ENCODE peak calls at places on chromosome 11, in five cellular contexts. C, Y, E, N and W are unnamed samples.

GRCh38 chr11:10674991-10675440 is 18.5 kb downstream of the IRAG1 start:
- DNase-seq in C (no peak), Y (no peak), E (no peak), N (no peak), W (no peak)

GRCh38 chr11:91946397-91947090 is 278.1 kb upstream of the FAT3 start:
- DNase-seq in C (no peak), Y (no peak), E (no peak), N (no peak), W (no peak)

GRCh38 chr11:124633355-124633754 is 10.7 kb downstream of the TBRG1 start:
- DNase-seq in C (peak), Y (no peak), E (no peak), N (no peak), W (peak)

GRCh38 chr11:15764948-15765347 is 591.4 kb downstream of the SOX6 start:
- DNase-seq in C (no peak), Y (no peak), E (no peak), N (no peak), W (no peak)

GRCh38 chr11:118152552-118153471 is at the start of gene SCN4B:
- DNase-seq in C (peak), Y (peak), E (no peak), N (peak), W (peak)

GRCh38 chr11:117610045-117610444 is 187.0 kb downstream of the DSCAML1 start:
- DNase-seq in C (peak), Y (no peak), E (no peak), N (no peak), W (peak)

GRCh38 chr11:27173545-27173944 is 132.9 kb downstream of the BBOX1 start:
- DNase-seq in C (no peak), Y (no peak), E (no peak), N (no peak), W (no peak)

GRCh38 chr11:106398396-106399074 is 321.1 kb downstream of the AASDHPPT start:
- DNase-seq in C (peak), Y (no peak), E (no peak), N (no peak), W (peak)

GRCh38 chr11:76704171-76704948 is 33.8 kb upstream of the LRRC32 start:
- DNase-seq in C (no peak), Y (no peak), E (no peak), N (no peak), W (no peak)

GRCh38 chr11:128424271-128424709 is 163.1 kb downstream of the ETS1 start:
- DNase-seq in C (no peak), Y (no peak), E (no peak), N (no peak), W (no peak)

GRCh38 chr11:30697032-30697431 is 110.9 kb upstream of the MPPED2 start:
- DNase-seq in C (no peak), Y (no peak), E (no peak), N (no peak), W (no peak)

GRCh38 chr11:70099578-70100282 is 21.6 kb downstream of the ANO1 start:
- DNase-seq in C (peak), Y (no peak), E (no peak), N (no peak), W (no peak)

GRCh38 chr11:75163917-75164316 is 13.0 kb downstream of the SLCO2B1 start:
- DNase-seq in C (no peak), Y (no peak), E (no peak), N (no peak), W (no peak)

GRCh38 chr11:93842461-93842860 is 8.0 kb downstream of the VSTM5 start:
- DNase-seq in C (peak), Y (peak), E (no peak), N (no peak), W (peak)

GRCh38 chr11:9090488-9091043 is 833 bp downstream of the SCUBE2 start:
- DNase-seq in C (no peak), Y (no peak), E (no peak), N (no peak), W (no peak)

GRCh38 chr11:63769044-63769718 is 606 bp upstream of the ZFTA start:
- DNase-seq in C (no peak), Y (peak), E (no peak), N (peak), W (no peak)

GRCh38 chr11:114197799-114198500 is 98.2 kb upstream of the NNMT start:
- DNase-seq in C (peak), Y (no peak), E (no peak), N (no peak), W (no peak)

GRCh38 chr11:85762226-85762625 is 48.7 kb downstream of the SYTL2 start:
- DNase-seq in C (no peak), Y (no peak), E (no peak), N (no peak), W (no peak)

GRCh38 chr11:69018924-69019323 is 5.9 kb upstream of the MRGPRF start:
- DNase-seq in C (peak), Y (no peak), E (no peak), N (no peak), W (no peak)

GRCh38 chr11:5288108-5288911 is 13.4 kb downstream of the OR51B4 start:
- DNase-seq in C (peak), Y (peak), E (no peak), N (no peak), W (no peak)

GRCh38 chr11:84901986-84902385 is 725.2 kb downstream of the DLG2 start:
- DNase-seq in C (peak), Y (no peak), E (no peak), N (no peak), W (no peak)

GRCh38 chr11:32897103-32897502 is 4.5 kb downstream of the QSER1 start:
- DNase-seq in C (no peak), Y (no peak), E (no peak), N (peak), W (no peak)

GRCh38 chr11:124661553-124661952 is 12.0 kb downstream of the SIAE start:
- DNase-seq in C (no peak), Y (no peak), E (no peak), N (no peak), W (no peak)

GRCh38 chr11:75499423-75500305 is 26.1 kb downstream of the GDPD5 start:
- DNase-seq in C (peak), Y (peak), E (no peak), N (no peak), W (peak)

GRCh38 chr11:66071326-66071870 is 1.3 kb downstream of the PACS1 start:
- DNase-seq in C (no peak), Y (no peak), E (no peak), N (no peak), W (no peak)

GRCh38 chr11:84922836-84923235 is 704.3 kb downstream of the DLG2 start:
- DNase-seq in C (no peak), Y (no peak), E (no peak), N (no peak), W (no peak)

GRCh38 chr11:116840224-116840745 is 2.9 kb upstream of the APOA1 start:
- DNase-seq in C (peak), Y (peak), E (peak), N (no peak), W (no peak)

GRCh38 chr11:116162086-116162485 is 610.7 kb downstream of the BUD13 start:
- DNase-seq in C (no peak), Y (no peak), E (no peak), N (peak), W (no peak)

GRCh38 chr11:95505927-95506426 is 275.0 kb upstream of the SESN3 start:
- DNase-seq in C (peak), Y (no peak), E (no peak), N (no peak), W (no peak)

GRCh38 chr11:132033051-132033450 is 662.6 kb downstream of the NTM start:
- DNase-seq in C (peak), Y (no peak), E (no peak), N (no peak), W (no peak)

GRCh38 chr11:118923721-118924587 is 1.8 kb downstream of the BCL9L start:
- DNase-seq in C (no peak), Y (no peak), E (no peak), N (peak), W (no peak)

GRCh38 chr11:58927393-58928081 is 11.8 kb upstream of the GLYATL1 start:
- DNase-seq in C (peak), Y (peak), E (peak), N (peak), W (no peak)
- TF ChIP-seq MAFK in C (no peak), Y (no peak), E (no peak), N (no peak), W (no peak)

GRCh38 chr11:57641011-57641410 is 8.7 kb downstream of the YPEL4 start:
- DNase-seq in C (no peak), Y (peak), E (no peak), N (no peak), W (peak)

GRCh38 chr11:57639321-57640067 is 10.2 kb downstream of the YPEL4 start:
- DNase-seq in C (peak), Y (no peak), E (peak), N (peak), W (no peak)

GRCh38 chr11:57640068-57640800 is 9.5 kb downstream of the YPEL4 start:
- DNase-seq in C (no peak), Y (no peak), E (no peak), N (no peak), W (no peak)

GRCh38 chr11:57643802-57644201 is 5.9 kb downstream of the YPEL4 start:
- DNase-seq in C (peak), Y (no peak), E (no peak), N (no peak), W (no peak)

DNA sequence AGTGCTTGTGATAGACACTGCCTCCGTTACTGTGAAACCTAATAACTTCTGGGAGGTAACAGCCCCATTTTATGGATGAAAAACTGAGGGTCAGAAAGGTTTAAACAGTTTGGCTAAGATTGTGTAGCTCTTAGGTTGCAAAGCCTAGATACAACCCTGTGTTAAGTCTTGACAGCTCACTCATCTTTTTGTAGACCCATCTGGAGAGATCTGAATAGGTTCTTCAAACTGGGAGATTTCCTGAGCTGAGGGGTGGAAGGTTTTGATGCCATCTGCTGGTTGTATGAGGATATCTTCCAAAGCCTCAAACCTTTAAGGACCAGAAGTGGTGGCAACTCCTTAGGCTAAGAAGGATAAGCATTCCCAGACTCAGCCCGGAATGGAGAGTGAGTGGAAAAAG is 8.3 kb downstream of the YPEL4 start:
- DNase-seq in C (peak), Y (peak), E (peak), N (no peak), W (peak)
- TF ChIP-seq MAFK in C (no peak), Y (no peak), E (no peak), N (no peak), W (no peak)

DNA sequence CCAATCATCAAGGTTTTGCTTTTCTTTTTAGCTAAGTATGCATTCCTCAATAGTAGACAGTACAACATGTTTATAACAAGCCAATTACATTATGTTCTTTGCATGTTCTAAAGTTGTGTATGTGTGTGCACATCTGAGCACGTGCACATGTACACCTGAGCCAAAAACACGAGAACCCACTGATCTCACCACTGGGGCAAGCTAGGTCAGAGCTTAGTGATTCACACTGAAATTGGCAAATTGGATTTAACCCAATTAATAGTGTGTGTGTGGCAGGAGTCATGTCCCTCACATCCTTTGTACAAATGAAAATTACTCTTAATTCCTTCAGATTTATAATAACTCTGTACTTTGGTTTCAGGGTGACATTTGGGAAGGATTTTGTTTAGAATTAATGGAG is 145.7 kb upstream of the TEAD1 start:
- DNase-seq in C (no peak), Y (no peak), E (no peak), N (no peak), W (no peak)
- TF ChIP-seq MAFK in C (no peak), Y (no peak), E (no peak), N (no peak), W (no peak)

GRCh38 chr11:72649215-72649976 is 24.8 kb downstream of the PDE2A start:
- DNase-seq in C (no peak), Y (no peak), E (no peak), N (no peak), W (no peak)
- TF ChIP-seq MAFK in C (no peak), Y (no peak), E (no peak), N (no peak), W (no peak)

GRCh38 chr11:120217941-120218694 is 7.3 kb downstream of the OAF start:
- DNase-seq in C (no peak), Y (no peak), E (peak), N (no peak), W (no peak)
- TF ChIP-seq MAFK in C (no peak), Y (no peak), E (peak), N (no peak), W (no peak)

GRCh38 chr11:60927600-60927999 is 3.3 kb downstream of the TMEM132A start:
- DNase-seq in C (no peak), Y (no peak), E (no peak), N (no peak), W (no peak)

GRCh38 chr11:60924906-60925684 is 835 bp downstream of the TMEM132A start:
- DNase-seq in C (no peak), Y (no peak), E (no peak), N (no peak), W (no peak)

GRCh38 chr11:60925685-60926267 is 1.5 kb downstream of the TMEM132A start:
- DNase-seq in C (peak), Y (no peak), E (no peak), N (no peak), W (peak)

GRCh38 chr11:60927061-60927592 is 2.9 kb downstream of the TMEM132A start:
- DNase-seq in C (no peak), Y (no peak), E (no peak), N (no peak), W (no peak)

GRCh38 chr11:60926500-60926899 is 2.2 kb downstream of the TMEM132A start:
- DNase-seq in C (no peak), Y (no peak), E (no peak), N (no peak), W (no peak)
- TF ChIP-seq MAFK in C (no peak), Y (no peak), E (no peak), N (no peak), W (no peak)

GRCh38 chr11:130782361-130783221 is 133.7 kb downstream of the SNX19 start:
- DNase-seq in C (peak), Y (no peak), E (no peak), N (peak), W (no peak)

GRCh38 chr11:130779943-130780342 is 136.3 kb downstream of the SNX19 start:
- DNase-seq in C (no peak), Y (no peak), E (no peak), N (no peak), W (no peak)

GRCh38 chr11:130783322-130783721 is 133.0 kb downstream of the SNX19 start:
- DNase-seq in C (no peak), Y (no peak), E (no peak), N (peak), W (no peak)

GRCh38 chr11:130780437-130780836 is 135.8 kb downstream of the SNX19 start:
- DNase-seq in C (no peak), Y (no peak), E (no peak), N (no peak), W (no peak)

GRCh38 chr11:130781906-130782305 is 134.4 kb downstream of the SNX19 start:
- DNase-seq in C (peak), Y (no peak), E (no peak), N (peak), W (peak)
- TF ChIP-seq MAFK in C (no peak), Y (no peak), E (no peak), N (no peak), W (no peak)

DNA sequence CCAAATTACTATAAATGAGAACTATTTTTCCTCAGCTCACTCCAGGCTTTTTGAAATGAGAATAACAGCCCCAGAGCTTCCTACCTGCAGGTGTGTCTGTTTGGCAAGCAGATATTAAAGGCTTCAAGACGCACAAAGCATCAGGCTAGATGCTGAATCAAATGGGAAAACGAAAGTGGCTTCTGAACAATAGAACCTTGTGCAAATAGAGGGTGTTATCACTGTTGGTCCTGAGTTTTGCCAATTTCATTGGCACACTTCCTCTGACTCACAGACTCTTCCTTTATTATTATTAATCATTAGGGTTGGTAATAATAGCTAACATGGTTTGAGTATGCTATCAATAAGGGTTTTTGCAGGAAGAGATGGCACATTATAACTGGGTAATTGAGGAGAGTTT is 13.4 kb downstream of the SYT13 start:
- DNase-seq in C (no peak), Y (no peak), E (no peak), N (no peak), W (no peak)
- TF ChIP-seq MAFK in C (no peak), Y (no peak), E (no peak), N (no peak), W (no peak)